ENCODE peak calls at places on chromosomes 1 and 21, in four cellular contexts. V is ovary, D is MCF 10A, G is left ventricle myocardium inferior. U is an unnamed sample.

GRCh38 chr21:33732038-33732437 is 89.7 kb downstream of the ITSN1 start:
- DNase-seq in D (no peak), V (no peak), G (no peak), U (no peak)

GRCh38 chr1:67285780-67286488 is 21.7 kb upstream of the IL12RB2 start:
- DNase-seq in V (no peak), G (no peak), D (peak), U (no peak)

GRCh38 chr1:84253891-84254290 is 47.6 kb upstream of the SAMD13 start:
- DNase-seq in G (peak), D (peak), V (no peak), U (no peak)

GRCh38 chr21:41901099-41901498 is 22.0 kb upstream of the PRDM15 start:
- DNase-seq in G (no peak), D (no peak), V (no peak), U (no peak)

GRCh38 chr1:217138173-217138838 is 415.1 kb upstream of the ESRRG start:
- DNase-seq in G (no peak), D (no peak), V (no peak), U (no peak)

GRCh38 chr1:17212487-17213121 is 7.7 kb downstream of the PADI1 start:
- DNase-seq in V (no peak), D (peak), G (no peak), U (no peak)

GRCh38 chr1:23751050-23751814 is 8.0 kb downstream of the ELOA start:
- DNase-seq in D (peak), V (no peak), G (no peak), U (no peak)

GRCh38 chr21:31098576-31099005 is 60.3 kb upstream of the KRTAP19-8 start:
- DNase-seq in D (peak), V (peak), G (peak), U (no peak)

GRCh38 chr1:45012639-45013278 is 705 bp downstream of the UROD start:
- DNase-seq in D (peak), G (peak), V (peak), U (no peak)

GRCh38 chr1:159935719-159936283 is 9.6 kb downstream of the IGSF9 start:
- DNase-seq in G (no peak), V (no peak), D (peak), U (no peak)

GRCh38 chr21:38831526-38832467 is 26.1 kb downstream of the ETS2 start:
- DNase-seq in V (no peak), D (peak), G (peak), U (no peak)

GRCh38 chr1:61389194-61389925 is 307.0 kb downstream of the NFIA start:
- DNase-seq in V (no peak), D (no peak), G (no peak), U (no peak)

GRCh38 chr1:2379733-2380404 is 11.5 kb downstream of the MORN1 start:
- DNase-seq in V (peak), D (no peak), G (no peak), U (no peak)

GRCh38 chr1:92301021-92301420 is 2.2 kb downstream of the RPAP2 start:
- DNase-seq in G (no peak), D (no peak), V (no peak), U (no peak)

GRCh38 chr1:216456682-216457081 is 33.4 kb upstream of the USH2A start:
- DNase-seq in G (no peak), V (no peak), D (peak), U (no peak)

GRCh38 chr1:215872658-215873057 is 305.6 kb downstream of the KCTD3 start:
- DNase-seq in G (no peak), D (no peak), V (no peak), U (no peak)

GRCh38 chr1:27358928-27359313 is 7.8 kb downstream of the MAP3K6 start:
- DNase-seq in V (no peak), D (no peak), G (no peak), U (no peak)

GRCh38 chr21:17853393-17854275 is 34.5 kb upstream of the C21orf91 start:
- DNase-seq in D (no peak), V (no peak), G (no peak), U (no peak)

GRCh38 chr1:81974883-81975555 is 174.3 kb downstream of the ADGRL2 start:
- DNase-seq in D (no peak), G (no peak), V (no peak), U (no peak)

GRCh38 chr21:16192900-16193299 is 463.1 kb downstream of the USP25 start:
- DNase-seq in V (no peak), G (no peak), D (peak), U (no peak)

GRCh38 chr1:25023826-25024225 is 93.8 kb upstream of the RUNX3 start:
- DNase-seq in G (no peak), D (no peak), V (no peak), U (no peak)

GRCh38 chr1:214462882-214463281 is 88.5 kb downstream of the PTPN14 start:
- DNase-seq in G (no peak), D (no peak), V (no peak), U (no peak)

GRCh38 chr1:225481738-225482137 is 53.9 kb upstream of the LBR start:
- DNase-seq in V (no peak), G (no peak), D (no peak), U (no peak)

GRCh38 chr1:45187735-45188134 is 18.7 kb downstream of the ZSWIM5 start:
- DNase-seq in V (no peak), D (no peak), G (no peak), U (no peak)

GRCh38 chr1:54885863-54886723 is 902 bp downstream of the DHCR24 start:
- DNase-seq in D (peak), V (no peak), G (no peak), U (no peak)

GRCh38 chr1:232613752-232614381 is 16.1 kb downstream of the SIPA1L2 start:
- DNase-seq in V (no peak), D (peak), G (no peak), U (no peak)

DNA sequence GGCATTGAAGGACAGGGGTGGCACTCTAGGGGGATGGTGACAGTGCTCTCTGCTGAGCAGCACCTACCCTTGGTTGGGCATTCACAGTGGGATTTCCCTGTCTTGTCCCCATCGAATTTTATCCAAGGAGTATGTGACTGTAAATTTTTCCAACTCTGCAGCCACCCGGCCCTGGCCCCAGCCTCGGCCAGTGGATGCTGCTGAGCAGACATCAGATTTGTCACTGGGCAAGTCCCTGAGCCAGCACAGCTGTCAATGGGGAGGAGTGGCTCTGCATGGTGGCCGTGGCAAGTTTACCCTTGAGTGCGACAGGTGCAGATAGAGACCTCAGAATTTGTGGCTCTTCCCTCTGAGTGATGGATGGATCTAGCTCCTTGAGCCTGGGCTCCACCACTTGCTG is 240.2 kb upstream of the CSF3R start:
- DNase-seq in D (no peak), V (no peak), G (no peak), U (no peak)
- TF ChIP-seq CTCF in D (no peak), V (no peak), G (no peak), U (no peak)

GRCh38 chr1:198825254-198825653 is 186.4 kb downstream of the PTPRC start:
- DNase-seq in V (no peak), G (no peak), D (no peak), U (no peak)

GRCh38 chr1:198829356-198829755 is 190.5 kb downstream of the PTPRC start:
- DNase-seq in G (no peak), V (no peak), D (no peak), U (no peak)

GRCh38 chr1:198830397-198830796 is 191.6 kb downstream of the PTPRC start:
- DNase-seq in G (no peak), V (no peak), D (no peak), U (no peak)

GRCh38 chr1:198833706-198834497 is 195.1 kb downstream of the PTPRC start:
- DNase-seq in D (no peak), V (no peak), G (no peak), U (no peak)

DNA sequence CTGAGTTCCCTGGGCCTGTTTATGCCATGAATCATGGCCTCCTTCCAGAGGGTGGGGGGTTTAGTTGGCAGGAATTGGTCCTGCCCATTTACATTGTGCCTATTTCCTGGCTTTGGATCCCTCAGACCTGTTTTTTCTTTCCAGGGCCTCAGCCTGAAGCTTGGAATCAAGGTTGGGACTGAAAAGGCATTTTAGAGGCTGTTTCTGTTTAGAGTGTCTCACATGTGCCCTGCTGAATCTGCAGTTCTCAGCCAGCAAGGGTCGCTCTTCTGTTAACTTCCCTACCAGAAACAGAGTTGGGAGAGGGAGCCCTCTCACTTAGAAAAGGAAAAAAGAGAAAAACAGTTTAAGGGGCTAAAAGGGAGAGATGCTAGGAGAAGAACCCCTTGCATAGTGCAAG is 191.1 kb downstream of the PTPRC start:
- DNase-seq in G (no peak), D (peak), V (no peak), U (no peak)
- TF ChIP-seq CTCF in G (no peak), D (no peak), V (no peak), U (peak)

DNA sequence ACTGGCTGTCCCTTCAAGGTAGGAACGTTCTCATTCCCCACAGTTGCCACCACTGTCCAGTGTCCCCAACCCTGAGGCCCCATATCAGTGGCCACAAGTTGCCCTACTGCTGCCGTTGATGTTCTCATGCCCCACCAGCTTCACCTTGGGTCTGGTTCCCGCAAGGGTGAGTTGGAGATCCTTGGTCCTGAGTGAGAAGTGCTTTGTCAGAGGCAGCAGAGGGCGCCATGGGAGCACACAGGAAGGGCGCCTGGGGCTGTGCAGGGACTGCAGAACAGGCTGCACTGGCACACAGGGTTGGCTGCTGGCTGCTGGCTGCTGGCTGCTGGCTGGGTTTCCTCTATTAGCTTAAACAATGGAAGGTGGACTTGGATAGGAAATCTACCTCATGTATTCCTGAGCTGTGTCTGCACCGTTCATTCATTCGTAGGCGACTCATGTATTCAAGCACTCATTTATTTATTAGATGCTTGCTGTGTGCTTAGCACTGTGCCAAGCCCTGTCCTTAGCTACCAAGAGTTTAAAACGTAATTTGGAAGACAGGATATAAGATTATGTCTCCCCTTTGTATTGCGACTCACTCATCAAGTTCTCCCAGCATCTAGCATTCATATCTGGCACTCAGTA is 2.1 kb upstream of the S100A9 start:
- DNase-seq in G (peak), V (no peak), D (peak), U (no peak)
- TF ChIP-seq CTCF in G (peak), V (no peak), D (peak), U (peak)

GRCh38 chr1:223245983-223246382 is 102.9 kb upstream of the TLR5 start:
- DNase-seq in D (no peak), V (no peak), G (no peak), U (no peak)

GRCh38 chr1:223243441-223244050 is 100.5 kb upstream of the TLR5 start:
- DNase-seq in G (no peak), D (no peak), V (no peak), U (no peak)

GRCh38 chr1:223245411-223245810 is 102.4 kb upstream of the TLR5 start:
- DNase-seq in G (no peak), D (no peak), V (no peak), U (no peak)

GRCh38 chr1:223242971-223243370 is 99.9 kb upstream of the TLR5 start:
- DNase-seq in D (no peak), G (no peak), V (no peak), U (no peak)

GRCh38 chr1:223244366-223245103 is 101.5 kb upstream of the TLR5 start:
- DNase-seq in D (peak), G (no peak), V (no peak), U (no peak)
- TF ChIP-seq CTCF in D (no peak), G (peak), V (no peak), U (peak)

GRCh38 chr1:167720965-167721616 is 691 bp upstream of the MPZL1 start:
- DNase-seq in G (no peak), D (peak), V (peak), U (no peak)
- TF ChIP-seq CTCF in G (peak), D (peak), V (no peak), U (peak)